ENCODE peak calls at places on chromosomes 4 and X, in six cellular contexts. C, I, O, L, J and W are unnamed samples.

GRCh38 chr4:140097572-140097971 is 56.4 kb downstream of the MAML3 start:
- DNase-seq in C (no peak), I (no peak), O (no peak), L (no peak), J (no peak), W (no peak)

GRCh38 chr4:6019316-6020263 is 1.4 kb upstream of the C4orf50 start:
- DNase-seq in C (peak), I (peak), O (peak), L (peak), J (peak), W (peak)

GRCh38 chr4:6771229-6771671 is 11.3 kb upstream of the KIAA0232 start:
- DNase-seq in C (no peak), I (no peak), O (no peak), L (no peak), J (no peak), W (no peak)

GRCh38 chr4:61201562-61202099 is 1.5 kb downstream of the ADGRL3 start:
- DNase-seq in C (peak), I (peak), O (peak), L (no peak), J (peak), W (peak)

GRCh38 chr4:141356936-141357335 is 136.2 kb downstream of the ZNF330 start:
- DNase-seq in C (no peak), I (no peak), O (no peak), L (no peak), J (no peak), W (no peak)

GRCh38 chr4:1042352-1043025 is 31.1 kb downstream of the FGFRL1 start:
- DNase-seq in C (no peak), I (no peak), O (no peak), L (no peak), J (no peak), W (no peak)

GRCh38 chr4:121154103-121154515 is 10.0 kb downstream of the TNIP3 start:
- DNase-seq in C (no peak), I (no peak), O (no peak), L (no peak), J (no peak), W (no peak)

GRCh38 chr4:68906238-68907137 is 45.1 kb downstream of the UGT2A3 start:
- DNase-seq in C (peak), I (peak), O (no peak), L (no peak), J (no peak), W (peak)

GRCh38 chrX:46325312-46325877 is 219.8 kb downstream of the ZNF674 start:
- DNase-seq in C (no peak), I (peak), O (no peak), L (no peak), J (no peak), W (peak)

GRCh38 chr4:186137193-186137792 is 32.8 kb downstream of the FAM149A start:
- DNase-seq in C (no peak), I (peak), O (no peak), L (no peak), J (no peak), W (peak)

GRCh38 chr4:37326852-37327251 is 82.3 kb downstream of the NWD2 start:
- DNase-seq in C (no peak), I (no peak), O (no peak), L (no peak), J (no peak), W (no peak)

GRCh38 chr4:54683616-54684346 is 26.0 kb downstream of the KIT start:
- DNase-seq in C (no peak), I (peak), O (no peak), L (no peak), J (no peak), W (peak)

GRCh38 chrX:111270339-111270738 is at the start of gene CAPN6:
- DNase-seq in C (peak), I (no peak), O (no peak), L (no peak), J (no peak), W (peak)

GRCh38 chr4:144575181-144575580 is 70.8 kb upstream of the HHIP start:
- DNase-seq in C (no peak), I (peak), O (peak), L (peak), J (no peak), W (peak)

GRCh38 chr4:142567199-142567598 is 278.9 kb downstream of the INPP4B start:
- DNase-seq in C (no peak), I (no peak), O (no peak), L (no peak), J (no peak), W (peak)

GRCh38 chrX:18898091-18898490 is 85.8 kb downstream of the PHKA2 start:
- DNase-seq in C (no peak), I (no peak), O (no peak), L (no peak), J (no peak), W (no peak)

GRCh38 chrX:108437789-108438623 is at the start of gene COL4A6:
- DNase-seq in C (peak), I (no peak), O (no peak), L (no peak), J (no peak), W (peak)

GRCh38 chrX:40207626-40208025 is 109.9 kb upstream of the BCOR start:
- DNase-seq in C (no peak), I (peak), O (no peak), L (no peak), J (no peak), W (no peak)

GRCh38 chr4:73872331-73873108 is 3.3 kb downstream of the CXCL1 start:
- DNase-seq in C (no peak), I (peak), O (no peak), L (no peak), J (no peak), W (no peak)

GRCh38 chr4:69617083-69617694 is 22.3 kb downstream of the UGT2A2 start:
- DNase-seq in C (no peak), I (peak), O (no peak), L (peak), J (no peak), W (peak)

GRCh38 chr4:184893836-184894571 is 68.2 kb upstream of the ACSL1 start:
- DNase-seq in C (no peak), I (no peak), O (no peak), L (no peak), J (no peak), W (no peak)

GRCh38 chr4:38177792-38178665 is 217.8 kb downstream of the PTTG2 start:
- DNase-seq in C (no peak), I (peak), O (no peak), L (no peak), J (no peak), W (no peak)